ENCODE peak calls at places on chromosome 6, in five cellular contexts. R is B cell, H is tibial artery, E is body of pancreas, Y is ovary. O is an unnamed sample.

GRCh38 chr6:111938710-111939109 is 65.5 kb upstream of the FYN start:
- DNase-seq in R (no peak), H (no peak), E (no peak), Y (no peak), O (peak)

GRCh38 chr6:139711714-139712585 is 337.5 kb upstream of the CITED2 start:
- DNase-seq in R (no peak), H (no peak), E (no peak), Y (no peak), O (peak)

GRCh38 chr6:82365011-82365751 is 1.6 kb downstream of the TPBG start:
- DNase-seq in R (no peak), H (peak), E (peak), Y (peak), O (no peak)

GRCh38 chr6:154786144-154786868 is 53.1 kb downstream of the SCAF8 start:
- DNase-seq in R (no peak), H (no peak), E (no peak), Y (no peak), O (no peak)

GRCh38 chr6:42090819-42091717 is 40.7 kb downstream of the TAF8 start:
- DNase-seq in R (no peak), H (no peak), E (no peak), Y (no peak), O (no peak)

GRCh38 chr6:134529921-134530320 is 212.0 kb upstream of the SGK1 start:
- DNase-seq in R (no peak), H (no peak), E (no peak), Y (no peak), O (no peak)

GRCh38 chr6:167825059-167825758 is 1.5 kb upstream of the AFDN start:
- DNase-seq in R (no peak), H (no peak), E (no peak), Y (no peak), O (peak)

GRCh38 chr6:22906091-22906549 is 336.8 kb downstream of the HDGFL1 start:
- DNase-seq in R (no peak), H (no peak), E (no peak), Y (no peak), O (peak)

GRCh38 chr6:135830452-135830851 is 21.0 kb upstream of the PDE7B start:
- DNase-seq in R (no peak), H (no peak), E (no peak), Y (no peak), O (no peak)

GRCh38 chr6:170026272-170027110 is 264.4 kb downstream of the DLL1 start:
- DNase-seq in R (no peak), H (peak), E (peak), Y (no peak), O (no peak)

GRCh38 chr6:116682334-116682712 is 1.3 kb downstream of the KPNA5 start:
- DNase-seq in R (peak), H (no peak), E (no peak), Y (peak), O (peak)

GRCh38 chr6:157392927-157393666 is 12.1 kb downstream of the ZDHHC14 start:
- DNase-seq in R (no peak), H (no peak), E (no peak), Y (no peak), O (peak)

GRCh38 chr6:138682722-138683521 is 90.6 kb upstream of the CCDC28A start:
- DNase-seq in R (no peak), H (no peak), E (peak), Y (no peak), O (no peak)

GRCh38 chr6:64955435-64955848 is 751.6 kb downstream of the EYS start:
- DNase-seq in R (no peak), H (no peak), E (no peak), Y (no peak), O (no peak)

GRCh38 chr6:10310826-10311225 is 104.0 kb downstream of the TFAP2A start:
- DNase-seq in R (no peak), H (no peak), E (no peak), Y (no peak), O (no peak)

GRCh38 chr6:151400473-151400872 is 9.1 kb upstream of the ZBTB2 start:
- DNase-seq in R (no peak), H (no peak), E (no peak), Y (no peak), O (no peak)

GRCh38 chr6:150271501-150272263 is 97.1 kb upstream of the IYD start:
- DNase-seq in R (no peak), H (no peak), E (no peak), Y (no peak), O (peak)

GRCh38 chr6:109308018-109308492 is 74.2 kb downstream of the CD164 start:
- DNase-seq in R (no peak), H (peak), E (peak), Y (no peak), O (peak)

GRCh38 chr6:36442083-36442670 is 477 bp downstream of the PXT1 start:
- DNase-seq in R (no peak), H (no peak), E (no peak), Y (peak), O (no peak)

GRCh38 chr6:121848523-121849255 is 413.2 kb downstream of the GJA1 start:
- DNase-seq in R (no peak), H (no peak), E (no peak), Y (no peak), O (no peak)

GRCh38 chr6:52491203-52492069 is 71.3 kb downstream of the EFHC1 start:
- DNase-seq in R (no peak), H (no peak), E (no peak), Y (no peak), O (peak)

GRCh38 chr6:80638222-80639055 is 532.0 kb downstream of the BCKDHB start:
- DNase-seq in R (no peak), H (peak), E (peak), Y (no peak), O (peak)

GRCh38 chr6:104885518-104886043 is 25.9 kb upstream of the HACE1 start:
- DNase-seq in R (no peak), H (no peak), E (no peak), Y (no peak), O (no peak)

GRCh38 chr6:147651249-147652063 is 143.0 kb downstream of the SAMD5 start:
- DNase-seq in R (no peak), H (no peak), E (peak), Y (no peak), O (no peak)

GRCh38 chr6:21533678-21534077 is 59.9 kb upstream of the SOX4 start:
- DNase-seq in R (no peak), H (no peak), E (no peak), Y (no peak), O (no peak)

GRCh38 chr6:168196385-168196860 is 117.4 kb upstream of the FRMD1 start:
- DNase-seq in R (no peak), H (peak), E (peak), Y (no peak), O (no peak)

GRCh38 chr6:164169355-164169754 is 754.8 kb downstream of the QKI start:
- DNase-seq in R (no peak), H (no peak), E (no peak), Y (no peak), O (no peak)

GRCh38 chr6:45610832-45611231 is 233.1 kb upstream of the SUPT3H start:
- DNase-seq in R (no peak), H (no peak), E (no peak), Y (no peak), O (no peak)

GRCh38 chr6:45616209-45616608 is 238.5 kb upstream of the SUPT3H start:
- DNase-seq in R (no peak), H (no peak), E (no peak), Y (no peak), O (no peak)

GRCh38 chr6:45614488-45615285 is 237.0 kb upstream of the SUPT3H start:
- DNase-seq in R (peak), H (no peak), E (no peak), Y (no peak), O (no peak)

GRCh38 chr6:45611502-45611901 is 233.8 kb upstream of the SUPT3H start:
- DNase-seq in R (no peak), H (no peak), E (no peak), Y (no peak), O (no peak)

DNA sequence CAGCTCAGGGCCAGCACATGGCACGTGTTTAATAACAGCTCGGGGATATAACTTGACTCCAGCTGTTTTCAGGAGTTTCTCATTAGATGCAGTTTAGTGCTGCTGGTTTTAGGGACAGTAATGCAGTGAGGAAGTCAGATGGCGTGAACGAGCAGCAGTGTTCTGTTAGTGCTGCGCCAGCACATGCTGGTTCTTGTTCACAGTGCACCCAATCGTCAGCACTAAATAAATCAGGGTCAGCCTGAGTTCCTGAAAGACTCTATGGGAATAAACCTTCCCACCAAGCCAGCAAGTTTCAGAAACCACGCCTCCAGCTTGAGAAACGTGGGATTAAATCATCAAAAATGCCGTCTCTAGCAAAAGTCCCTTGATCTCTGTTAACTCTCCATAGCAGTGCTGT is 235.9 kb upstream of the SUPT3H start:
- DNase-seq in R (no peak), H (no peak), E (peak), Y (peak), O (peak)
- TF ChIP-seq CTCF in R (no peak), H (no peak), E (no peak), Y (no peak), O (no peak)

DNA sequence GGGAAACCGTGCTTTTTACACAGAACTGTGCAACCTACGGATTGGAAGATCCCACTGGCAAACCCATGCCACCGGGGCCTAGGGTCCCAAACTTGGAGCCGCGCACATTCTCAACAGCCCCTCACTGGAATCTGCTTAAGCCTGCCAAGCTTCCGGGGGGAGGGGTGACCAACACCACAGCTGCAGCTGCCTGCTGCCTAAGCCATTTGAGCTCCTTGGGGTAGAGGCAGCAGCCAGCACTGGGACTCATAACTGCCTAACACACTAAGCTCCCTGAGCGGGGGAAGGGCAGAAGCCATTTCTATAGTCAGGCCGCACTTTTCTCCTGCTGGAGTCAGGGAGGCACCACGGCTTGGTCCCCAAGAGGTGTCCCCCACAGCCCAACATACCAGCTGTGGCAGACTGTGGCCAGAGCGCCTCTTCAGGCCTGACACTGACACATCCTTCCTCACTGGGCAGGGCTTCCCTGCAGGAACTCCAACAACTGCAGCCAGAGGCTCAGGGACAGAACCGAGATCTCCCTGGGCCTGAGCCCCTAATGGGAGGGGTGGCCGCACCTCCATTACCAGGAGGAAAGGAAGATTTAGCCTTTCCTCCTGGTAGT is 270.3 kb upstream of the ECI2 start:
- DNase-seq in R (no peak), H (no peak), E (no peak), Y (no peak), O (no peak)
- TF ChIP-seq CTCF in R (no peak), H (no peak), E (no peak), Y (no peak), O (no peak)

GRCh38 chr6:87724994-87725811 is 23.2 kb upstream of the AKIRIN2 start:
- DNase-seq in R (peak), H (no peak), E (no peak), Y (no peak), O (no peak)
- TF ChIP-seq CTCF in R (no peak), H (no peak), E (no peak), Y (no peak), O (no peak)

GRCh38 chr6:85677243-85677956 is 34.7 kb upstream of the SYNCRIP start:
- DNase-seq in R (no peak), H (no peak), E (no peak), Y (no peak), O (peak)
- TF ChIP-seq CTCF in R (no peak), H (no peak), E (no peak), Y (no peak), O (no peak)

DNA sequence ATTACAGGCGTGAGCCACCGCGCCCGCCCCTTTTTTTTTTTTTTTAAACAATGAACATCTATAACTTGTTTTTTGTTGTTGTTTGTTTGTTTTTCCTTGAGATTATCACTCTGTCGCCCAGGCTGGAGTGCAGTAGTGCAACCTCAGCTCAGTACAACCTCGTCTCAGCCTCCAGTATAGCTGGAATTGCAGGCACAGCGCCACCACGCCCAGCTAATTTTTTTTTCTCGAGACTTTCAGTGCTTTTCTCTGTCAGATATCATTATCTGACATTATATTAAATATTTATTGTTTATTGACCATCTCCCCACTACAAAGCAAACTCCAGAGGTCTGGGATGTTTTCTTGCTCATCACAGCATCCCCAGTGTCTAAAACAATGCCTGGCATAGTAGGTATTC is 2.3 kb upstream of the DLK2 start:
- DNase-seq in R (no peak), H (no peak), E (no peak), Y (no peak), O (no peak)
- TF ChIP-seq CTCF in R (no peak), H (no peak), E (no peak), Y (no peak), O (no peak)

O was measured in fibroblast of the aortic adventitia.